ENCODE peak calls at places on chromosomes 12 and 14, in four cellular contexts. One of them, this sample, is unnamed.

GRCh38 chr12:87929346-87929745 is 99.9 kb downstream of the C12orf50 start:
- DNase-seq in K562: no peak
- DNase-seq in GM12891: no peak
- DNase-seq in HL-60: no peak
- DNase-seq in this sample: no peak

GRCh38 chr12:56258068-56258819 is at the start of gene ANKRD52:
- DNase-seq in HL-60: peak
- DNase-seq in K562: peak
- DNase-seq in GM12891: peak
- DNase-seq in this sample: no peak

GRCh38 chr12:132658149-132658905 is 28.8 kb downstream of the POLE start:
- DNase-seq in K562: no peak
- DNase-seq in HL-60: no peak
- DNase-seq in GM12891: no peak
- DNase-seq in this sample: no peak

GRCh38 chr12:29782821-29783772 is 645 bp downstream of the TMTC1 start:
- DNase-seq in K562: no peak
- DNase-seq in GM12891: no peak
- DNase-seq in HL-60: no peak
- DNase-seq in this sample: no peak

GRCh38 chr12:111320233-111321050 is 48.5 kb downstream of the PHETA1 start:
- DNase-seq in GM12891: no peak
- DNase-seq in K562: no peak
- DNase-seq in HL-60: no peak
- DNase-seq in this sample: no peak

GRCh38 chr12:109925185-109925835 is 25.2 kb downstream of the TCHP start:
- DNase-seq in GM12891: no peak
- DNase-seq in HL-60: no peak
- DNase-seq in K562: no peak
- DNase-seq in this sample: no peak

GRCh38 chr14:90815817-90816662 is at the start of gene TTC7B:
- DNase-seq in GM12891: peak
- DNase-seq in K562: peak
- DNase-seq in HL-60: no peak
- DNase-seq in this sample: no peak

GRCh38 chr14:55600784-55601561 is 21.0 kb downstream of the KTN1 start:
- DNase-seq in K562: no peak
- DNase-seq in HL-60: no peak
- DNase-seq in GM12891: no peak
- DNase-seq in this sample: no peak

GRCh38 chr12:8697476-8698131 is at the start of gene RIMKLB:
- DNase-seq in GM12891: peak
- DNase-seq in K562: peak
- DNase-seq in HL-60: peak
- DNase-seq in this sample: no peak

GRCh38 chr14:24013654-24014514 is 25.2 kb downstream of the DHRS4L2 start:
- DNase-seq in K562: peak
- DNase-seq in HL-60: peak
- DNase-seq in GM12891: peak
- DNase-seq in this sample: peak

GRCh38 chr14:61470261-61470953 is 149.0 kb downstream of the PRKCH start:
- DNase-seq in GM12891: no peak
- DNase-seq in K562: no peak
- DNase-seq in HL-60: no peak
- DNase-seq in this sample: no peak

GRCh38 chr12:87136330-87136976 is 880.3 kb upstream of the MGAT4C start:
- DNase-seq in GM12891: no peak
- DNase-seq in K562: no peak
- DNase-seq in HL-60: no peak
- DNase-seq in this sample: no peak

GRCh38 chr12:92278378-92278828 is 132.8 kb upstream of the BTG1 start:
- DNase-seq in HL-60: no peak
- DNase-seq in K562: no peak
- DNase-seq in GM12891: no peak
- DNase-seq in this sample: no peak

GRCh38 chr12:60148831-60149230 is 553.0 kb downstream of the SLC16A7 start:
- DNase-seq in HL-60: no peak
- DNase-seq in GM12891: no peak
- DNase-seq in K562: no peak
- DNase-seq in this sample: no peak

GRCh38 chr14:57417228-57417627 is 26.8 kb downstream of the NAA30 start:
- DNase-seq in K562: no peak
- DNase-seq in GM12891: no peak
- DNase-seq in HL-60: no peak
- DNase-seq in this sample: no peak

GRCh38 chr12:129848921-129849320 is 54.9 kb downstream of the TMEM132D start:
- DNase-seq in GM12891: no peak
- DNase-seq in HL-60: no peak
- DNase-seq in K562: no peak
- DNase-seq in this sample: no peak

GRCh38 chr14:29243355-29243754 is 476.8 kb downstream of the FOXG1 start:
- DNase-seq in GM12891: no peak
- DNase-seq in HL-60: no peak
- DNase-seq in K562: no peak
- DNase-seq in this sample: no peak

GRCh38 chr12:6553051-6553868 is 2.6 kb downstream of the IFFO1 start:
- DNase-seq in HL-60: no peak
- DNase-seq in K562: no peak
- DNase-seq in GM12891: no peak
- DNase-seq in this sample: no peak

GRCh38 chr12:80033457-80033856 is 65.9 kb upstream of the OTOGL start:
- DNase-seq in GM12891: no peak
- DNase-seq in K562: no peak
- DNase-seq in HL-60: no peak
- DNase-seq in this sample: no peak

GRCh38 chr14:100747021-100747586 is 20.4 kb downstream of the DLK1 start:
- DNase-seq in HL-60: no peak
- DNase-seq in K562: no peak
- DNase-seq in GM12891: no peak
- DNase-seq in this sample: no peak

GRCh38 chr14:52589646-52590045 is 37.0 kb downstream of the GPR137C start:
- DNase-seq in HL-60: no peak
- DNase-seq in K562: no peak
- DNase-seq in GM12891: no peak
- DNase-seq in this sample: no peak

GRCh38 chr12:108570743-108571603 is 8.6 kb downstream of the ISCU start:
- DNase-seq in HL-60: no peak
- DNase-seq in K562: no peak
- DNase-seq in GM12891: no peak
- DNase-seq in this sample: no peak
- TF ChIP-seq SPI1 in HL-60: no peak
- TF ChIP-seq SPI1 in K562: no peak
- TF ChIP-seq SPI1 in GM12891: no peak
- TF ChIP-seq SPI1 in this sample: no peak

GRCh38 chr12:22610148-22610547 is 14.8 kb upstream of the ETNK1 start:
- DNase-seq in K562: no peak
- DNase-seq in GM12891: no peak
- DNase-seq in HL-60: no peak
- DNase-seq in this sample: no peak
- TF ChIP-seq SPI1 in K562: no peak
- TF ChIP-seq SPI1 in GM12891: no peak
- TF ChIP-seq SPI1 in HL-60: no peak
- TF ChIP-seq SPI1 in this sample: no peak

DNA sequence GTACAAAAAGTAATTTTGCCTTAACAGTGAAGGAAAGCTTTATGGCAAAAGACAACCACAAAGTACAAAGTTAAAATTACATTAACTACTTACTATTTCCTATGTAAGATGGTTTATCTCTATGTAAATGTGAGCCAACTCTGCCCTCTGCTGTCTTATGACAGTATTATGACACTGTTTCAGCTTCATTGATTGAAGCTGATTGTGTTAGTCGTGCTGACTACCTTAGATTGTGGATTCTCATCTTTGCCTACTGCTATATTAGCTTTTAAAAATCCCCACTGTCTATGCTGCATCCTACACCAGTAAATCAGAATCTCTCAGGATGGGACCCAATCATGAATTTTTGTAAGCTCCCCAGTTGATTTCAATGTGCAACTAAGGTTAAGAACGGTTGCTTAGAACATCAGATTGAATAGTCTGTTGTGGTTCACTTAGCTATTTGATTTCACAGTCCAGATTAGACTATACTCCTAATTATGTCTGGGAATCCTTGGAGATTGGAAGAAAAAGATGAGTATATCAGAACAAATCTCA is 12.2 kb upstream of the SPTB start:
- DNase-seq in K562: peak
- DNase-seq in GM12891: no peak
- DNase-seq in HL-60: no peak
- DNase-seq in this sample: peak
- TF ChIP-seq SPI1 in K562: no peak
- TF ChIP-seq SPI1 in GM12891: no peak
- TF ChIP-seq SPI1 in HL-60: no peak
- TF ChIP-seq SPI1 in this sample: no peak

GRCh38 chr14:92489394-92490238 is 24.0 kb upstream of the RIN3 start:
- DNase-seq in HL-60: no peak
- DNase-seq in K562: no peak
- DNase-seq in GM12891: no peak
- DNase-seq in this sample: no peak

GRCh38 chr14:92493024-92493423 is 20.6 kb upstream of the RIN3 start:
- DNase-seq in HL-60: no peak
- DNase-seq in K562: no peak
- DNase-seq in GM12891: no peak
- DNase-seq in this sample: no peak

GRCh38 chr14:92491782-92492181 is 21.8 kb upstream of the RIN3 start:
- DNase-seq in GM12891: no peak
- DNase-seq in HL-60: no peak
- DNase-seq in K562: no peak
- DNase-seq in this sample: no peak

GRCh38 chr14:92492261-92492660 is 21.3 kb upstream of the RIN3 start:
- DNase-seq in GM12891: no peak
- DNase-seq in HL-60: no peak
- DNase-seq in K562: no peak
- DNase-seq in this sample: no peak

DNA sequence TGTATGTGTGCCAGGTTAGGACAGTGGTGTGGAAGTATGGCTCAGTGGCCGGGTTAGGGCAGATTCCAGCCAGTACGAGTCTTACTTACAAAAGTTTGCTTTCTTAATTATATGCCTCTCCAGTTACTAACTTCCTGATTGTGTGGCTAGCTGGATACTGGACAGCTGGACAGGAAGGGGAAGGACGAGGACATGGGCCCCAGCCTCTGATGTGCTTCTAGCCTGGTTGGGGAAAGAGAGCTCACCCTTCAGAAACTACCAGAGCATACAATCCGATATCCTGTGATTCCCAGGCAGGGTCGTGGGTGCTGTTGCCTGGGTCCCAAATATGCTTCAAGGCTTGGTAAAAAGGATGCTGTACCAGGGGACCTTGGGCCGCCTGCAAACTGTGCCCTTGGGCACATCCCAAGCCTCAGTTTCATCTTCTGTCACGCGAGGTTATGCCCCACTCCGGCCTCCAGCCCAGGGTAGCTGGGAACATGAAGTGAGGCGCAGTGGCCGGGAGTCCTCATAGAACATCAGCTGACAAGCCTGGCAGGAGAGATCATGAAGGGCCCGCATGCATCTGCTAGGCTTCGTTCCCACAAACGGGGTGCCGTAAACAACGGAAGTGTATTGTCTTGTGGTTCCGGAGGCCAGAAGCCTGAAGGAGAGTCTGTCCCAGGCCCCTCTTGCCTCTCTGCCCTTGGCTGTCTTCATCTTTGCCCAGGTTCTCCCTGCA is 23.2 kb upstream of the RIN3 start:
- DNase-seq in GM12891: no peak
- DNase-seq in HL-60: no peak
- DNase-seq in K562: no peak
- DNase-seq in this sample: no peak
- TF ChIP-seq SPI1 in GM12891: no peak
- TF ChIP-seq SPI1 in HL-60: no peak
- TF ChIP-seq SPI1 in K562: no peak
- TF ChIP-seq SPI1 in this sample: no peak

DNA sequence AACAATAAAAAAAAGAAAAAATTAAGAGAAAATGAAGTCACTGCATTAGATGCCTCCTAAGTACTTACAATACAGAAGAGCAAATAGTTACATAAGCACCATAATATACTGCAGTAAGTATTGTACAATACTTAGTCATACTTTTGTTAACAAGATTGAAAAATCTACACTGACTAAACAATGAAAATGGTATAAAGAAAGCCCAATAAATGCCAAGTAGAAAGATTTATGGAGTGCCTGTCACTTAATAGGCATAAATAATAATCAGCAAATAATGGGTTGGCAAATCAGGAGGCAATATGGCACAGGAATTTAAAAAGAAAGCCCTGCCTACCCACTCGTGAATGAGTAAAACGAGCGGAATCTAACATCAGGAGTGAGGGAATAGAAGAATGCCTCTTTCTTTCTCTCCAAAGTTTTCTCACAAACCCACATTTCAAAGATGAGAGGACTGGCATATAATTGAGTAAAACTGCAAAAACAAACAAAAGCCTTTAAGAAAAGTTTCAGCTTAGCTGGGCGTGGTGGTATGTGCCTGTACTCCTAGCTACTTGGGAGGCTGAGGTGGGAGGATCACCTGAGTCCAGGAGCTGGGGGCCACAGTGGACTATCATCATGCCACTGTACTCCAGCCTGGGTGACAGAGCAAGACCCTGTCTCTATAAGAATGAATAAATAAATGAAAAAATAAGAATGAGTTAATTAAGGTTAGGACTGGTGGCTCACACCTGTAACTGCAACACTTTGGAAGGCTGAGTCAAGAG is 36.1 kb downstream of the CRY1 start:
- DNase-seq in GM12891: no peak
- DNase-seq in HL-60: no peak
- DNase-seq in K562: no peak
- DNase-seq in this sample: no peak
- TF ChIP-seq SPI1 in GM12891: no peak
- TF ChIP-seq SPI1 in HL-60: no peak
- TF ChIP-seq SPI1 in K562: no peak
- TF ChIP-seq SPI1 in this sample: no peak

This sample was measured in GM12878.